ENCODE peak calls at places on chromosomes 6 and 20, in nine cellular contexts. One of them, this sample, is unnamed.

GRCh38 chr20:51533291-51534172 is 9.0 kb downstream of the NFATC2 start:
- DNase-seq in CD8-positive, alpha-beta T cell: no peak
- DNase-seq in Peyer's patch: no peak
- DNase-seq in AG04450: no peak
- DNase-seq in heart right ventricle: no peak
- DNase-seq in cardiac fibroblast: peak
- DNase-seq in adipocyte: peak
- DNase-seq in OCI-LY7: no peak
- DNase-seq in fibroblast of pulmonary artery: peak
- DNase-seq in this sample: peak

GRCh38 chr20:54545959-54546358 is 70.6 kb downstream of the DOK5 start:
- DNase-seq in CD8-positive, alpha-beta T cell: no peak
- DNase-seq in Peyer's patch: no peak
- DNase-seq in AG04450: no peak
- DNase-seq in heart right ventricle: no peak
- DNase-seq in cardiac fibroblast: peak
- DNase-seq in adipocyte: peak
- DNase-seq in OCI-LY7: no peak
- DNase-seq in fibroblast of pulmonary artery: peak
- DNase-seq in this sample: no peak

GRCh38 chr6:32181890-32182529 is 2.0 kb downstream of the AGER start:
- DNase-seq in CD8-positive, alpha-beta T cell: peak
- DNase-seq in Peyer's patch: no peak
- DNase-seq in AG04450: no peak
- DNase-seq in heart right ventricle: no peak
- DNase-seq in cardiac fibroblast: no peak
- DNase-seq in adipocyte: no peak
- DNase-seq in OCI-LY7: no peak
- DNase-seq in fibroblast of pulmonary artery: no peak
- DNase-seq in this sample: no peak

GRCh38 chr20:18093388-18093787 is 35.7 kb upstream of the OVOL2 start:
- DNase-seq in CD8-positive, alpha-beta T cell: no peak
- DNase-seq in Peyer's patch: no peak
- DNase-seq in AG04450: no peak
- DNase-seq in heart right ventricle: no peak
- DNase-seq in cardiac fibroblast: no peak
- DNase-seq in adipocyte: no peak
- DNase-seq in OCI-LY7: no peak
- DNase-seq in fibroblast of pulmonary artery: no peak
- DNase-seq in this sample: no peak

GRCh38 chr6:170461556-170462365 is 91.3 kb downstream of the PSMB1 start:
- DNase-seq in CD8-positive, alpha-beta T cell: no peak
- DNase-seq in Peyer's patch: no peak
- DNase-seq in AG04450: no peak
- DNase-seq in heart right ventricle: no peak
- DNase-seq in cardiac fibroblast: no peak
- DNase-seq in adipocyte: no peak
- DNase-seq in OCI-LY7: no peak
- DNase-seq in fibroblast of pulmonary artery: no peak
- DNase-seq in this sample: no peak

GRCh38 chr6:72522735-72523141 is 99.1 kb upstream of the KCNQ5 start:
- DNase-seq in CD8-positive, alpha-beta T cell: no peak
- DNase-seq in Peyer's patch: no peak
- DNase-seq in AG04450: no peak
- DNase-seq in heart right ventricle: no peak
- DNase-seq in cardiac fibroblast: no peak
- DNase-seq in adipocyte: no peak
- DNase-seq in OCI-LY7: peak
- DNase-seq in fibroblast of pulmonary artery: no peak
- DNase-seq in this sample: no peak

GRCh38 chr6:166486536-166486880 is 100.0 kb downstream of the RAMACL start:
- DNase-seq in CD8-positive, alpha-beta T cell: no peak
- DNase-seq in Peyer's patch: no peak
- DNase-seq in AG04450: no peak
- DNase-seq in heart right ventricle: no peak
- DNase-seq in cardiac fibroblast: no peak
- DNase-seq in adipocyte: no peak
- DNase-seq in OCI-LY7: no peak
- DNase-seq in fibroblast of pulmonary artery: no peak
- DNase-seq in this sample: no peak

GRCh38 chr6:79673947-79674346 is 42.8 kb downstream of the SH3BGRL2 start:
- DNase-seq in CD8-positive, alpha-beta T cell: no peak
- DNase-seq in Peyer's patch: no peak
- DNase-seq in AG04450: no peak
- DNase-seq in heart right ventricle: no peak
- DNase-seq in cardiac fibroblast: no peak
- DNase-seq in adipocyte: no peak
- DNase-seq in OCI-LY7: no peak
- DNase-seq in fibroblast of pulmonary artery: no peak
- DNase-seq in this sample: no peak

GRCh38 chr6:100880901-100881706 is at the start of gene ASCC3:
- DNase-seq in CD8-positive, alpha-beta T cell: peak
- DNase-seq in Peyer's patch: peak
- DNase-seq in AG04450: peak
- DNase-seq in heart right ventricle: peak
- DNase-seq in cardiac fibroblast: peak
- DNase-seq in adipocyte: peak
- DNase-seq in OCI-LY7: peak
- DNase-seq in fibroblast of pulmonary artery: peak
- DNase-seq in this sample: peak

GRCh38 chr6:100877851-100878250 is 3.3 kb downstream of the ASCC3 start:
- DNase-seq in CD8-positive, alpha-beta T cell: no peak
- DNase-seq in Peyer's patch: no peak
- DNase-seq in AG04450: no peak
- DNase-seq in heart right ventricle: no peak
- DNase-seq in cardiac fibroblast: no peak
- DNase-seq in adipocyte: no peak
- DNase-seq in OCI-LY7: no peak
- DNase-seq in fibroblast of pulmonary artery: no peak
- DNase-seq in this sample: no peak

GRCh38 chr6:100880149-100880900 is 804 bp downstream of the ASCC3 start:
- DNase-seq in CD8-positive, alpha-beta T cell: no peak
- DNase-seq in Peyer's patch: no peak
- DNase-seq in AG04450: no peak
- DNase-seq in heart right ventricle: no peak
- DNase-seq in cardiac fibroblast: peak
- DNase-seq in adipocyte: peak
- DNase-seq in OCI-LY7: no peak
- DNase-seq in fibroblast of pulmonary artery: peak
- DNase-seq in this sample: no peak

GRCh38 chr6:100879317-100879716 is 1.8 kb downstream of the ASCC3 start:
- DNase-seq in CD8-positive, alpha-beta T cell: no peak
- DNase-seq in Peyer's patch: no peak
- DNase-seq in AG04450: no peak
- DNase-seq in heart right ventricle: no peak
- DNase-seq in cardiac fibroblast: no peak
- DNase-seq in adipocyte: no peak
- DNase-seq in OCI-LY7: no peak
- DNase-seq in fibroblast of pulmonary artery: no peak
- DNase-seq in this sample: no peak

DNA sequence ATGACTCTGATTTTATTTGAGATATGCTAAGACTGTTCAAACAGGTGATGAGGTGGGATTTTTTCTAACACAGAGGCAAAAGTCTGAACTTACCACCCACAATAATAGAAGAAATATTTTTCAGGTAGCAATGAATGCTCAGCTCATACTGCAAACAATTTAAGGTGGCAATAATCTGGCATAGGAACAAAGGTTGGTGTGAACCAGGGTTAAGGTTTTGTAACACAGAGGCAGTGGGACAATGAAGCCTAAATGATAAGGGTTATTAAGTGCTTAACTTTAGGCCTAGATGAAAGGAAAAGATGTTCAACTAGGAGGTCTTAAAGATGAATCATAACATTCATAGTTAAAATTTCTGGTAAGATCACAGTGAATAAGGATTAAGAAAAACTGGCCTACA is 4.9 kb downstream of the ASCC3 start:
- DNase-seq in CD8-positive, alpha-beta T cell: no peak
- DNase-seq in Peyer's patch: no peak
- DNase-seq in AG04450: no peak
- DNase-seq in heart right ventricle: no peak
- DNase-seq in cardiac fibroblast: no peak
- DNase-seq in adipocyte: no peak
- DNase-seq in OCI-LY7: no peak
- DNase-seq in fibroblast of pulmonary artery: no peak
- DNase-seq in this sample: no peak
- H3K4me3 ChIP-seq in CD8-positive, alpha-beta T cell: no peak
- H3K4me3 ChIP-seq in Peyer's patch: no peak
- H3K4me3 ChIP-seq in AG04450: no peak
- H3K4me3 ChIP-seq in heart right ventricle: no peak
- H3K4me3 ChIP-seq in cardiac fibroblast: no peak
- H3K4me3 ChIP-seq in adipocyte: no peak
- H3K4me3 ChIP-seq in OCI-LY7: no peak
- H3K4me3 ChIP-seq in fibroblast of pulmonary artery: no peak
- H3K4me3 ChIP-seq in this sample: no peak

GRCh38 chr20:32682508-32682987 is 8.8 kb upstream of the C20orf203 start:
- DNase-seq in CD8-positive, alpha-beta T cell: no peak
- DNase-seq in Peyer's patch: no peak
- DNase-seq in AG04450: no peak
- DNase-seq in heart right ventricle: no peak
- DNase-seq in cardiac fibroblast: no peak
- DNase-seq in adipocyte: no peak
- DNase-seq in OCI-LY7: no peak
- DNase-seq in fibroblast of pulmonary artery: no peak
- DNase-seq in this sample: no peak

GRCh38 chr20:32680544-32681174 is 6.9 kb upstream of the C20orf203 start:
- DNase-seq in CD8-positive, alpha-beta T cell: no peak
- DNase-seq in Peyer's patch: no peak
- DNase-seq in AG04450: no peak
- DNase-seq in heart right ventricle: no peak
- DNase-seq in cardiac fibroblast: no peak
- DNase-seq in adipocyte: no peak
- DNase-seq in OCI-LY7: no peak
- DNase-seq in fibroblast of pulmonary artery: no peak
- DNase-seq in this sample: no peak

GRCh38 chr20:32685541-32686529 is 12.1 kb upstream of the C20orf203 start:
- DNase-seq in CD8-positive, alpha-beta T cell: no peak
- DNase-seq in Peyer's patch: no peak
- DNase-seq in AG04450: peak
- DNase-seq in heart right ventricle: peak
- DNase-seq in cardiac fibroblast: peak
- DNase-seq in adipocyte: peak
- DNase-seq in OCI-LY7: no peak
- DNase-seq in fibroblast of pulmonary artery: peak
- DNase-seq in this sample: no peak

GRCh38 chr20:32678948-32679347 is 5.2 kb upstream of the C20orf203 start:
- DNase-seq in CD8-positive, alpha-beta T cell: no peak
- DNase-seq in Peyer's patch: no peak
- DNase-seq in AG04450: no peak
- DNase-seq in heart right ventricle: peak
- DNase-seq in cardiac fibroblast: no peak
- DNase-seq in adipocyte: no peak
- DNase-seq in OCI-LY7: no peak
- DNase-seq in fibroblast of pulmonary artery: no peak
- DNase-seq in this sample: no peak

GRCh38 chr20:32681175-32682084 is 7.7 kb upstream of the C20orf203 start:
- DNase-seq in CD8-positive, alpha-beta T cell: no peak
- DNase-seq in Peyer's patch: no peak
- DNase-seq in AG04450: no peak
- DNase-seq in heart right ventricle: no peak
- DNase-seq in cardiac fibroblast: no peak
- DNase-seq in adipocyte: no peak
- DNase-seq in OCI-LY7: peak
- DNase-seq in fibroblast of pulmonary artery: peak
- DNase-seq in this sample: peak
- H3K4me3 ChIP-seq in CD8-positive, alpha-beta T cell: no peak
- H3K4me3 ChIP-seq in Peyer's patch: no peak
- H3K4me3 ChIP-seq in AG04450: no peak
- H3K4me3 ChIP-seq in heart right ventricle: no peak
- H3K4me3 ChIP-seq in cardiac fibroblast: no peak
- H3K4me3 ChIP-seq in adipocyte: no peak
- H3K4me3 ChIP-seq in OCI-LY7: no peak
- H3K4me3 ChIP-seq in fibroblast of pulmonary artery: no peak
- H3K4me3 ChIP-seq in this sample: no peak

DNA sequence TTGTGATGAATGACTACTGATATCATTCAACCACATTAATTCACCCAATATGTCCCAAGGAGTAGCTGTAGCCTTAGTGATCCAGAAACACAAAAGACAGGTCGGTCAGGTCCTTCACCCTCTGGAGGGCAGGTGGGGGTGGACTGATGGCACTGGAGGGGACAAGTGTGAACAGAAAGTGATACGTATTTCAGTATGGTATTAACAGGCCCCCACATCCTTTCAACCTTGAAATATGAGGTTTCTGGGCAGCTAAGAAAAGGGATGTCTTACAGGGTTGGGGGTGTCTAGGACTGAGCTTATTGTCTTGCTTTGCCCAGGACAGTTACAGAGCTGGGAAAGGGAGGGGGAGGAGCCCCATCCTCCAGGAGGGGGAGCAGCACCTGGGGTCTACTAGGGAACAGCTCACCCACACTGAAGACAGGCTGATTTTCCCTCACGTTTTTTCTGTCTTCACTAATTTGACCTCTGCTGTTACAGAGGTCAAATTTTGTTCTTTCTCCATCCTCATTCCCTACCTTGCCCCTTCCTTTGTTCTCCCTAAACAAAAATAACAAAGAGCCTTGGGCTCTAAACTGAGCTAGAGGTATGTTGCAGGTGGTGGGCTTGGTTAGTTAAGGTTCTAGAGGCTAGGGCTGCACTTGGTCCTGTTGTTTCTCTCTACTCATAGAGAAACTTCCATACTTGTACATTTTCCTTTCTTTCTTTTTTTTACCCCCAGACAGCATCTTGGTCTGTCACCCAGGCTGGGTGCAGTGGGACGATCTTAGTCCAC is 38.0 kb upstream of the EEF1A1 start:
- DNase-seq in CD8-positive, alpha-beta T cell: no peak
- DNase-seq in Peyer's patch: no peak
- DNase-seq in AG04450: no peak
- DNase-seq in heart right ventricle: no peak
- DNase-seq in cardiac fibroblast: no peak
- DNase-seq in adipocyte: no peak
- DNase-seq in OCI-LY7: no peak
- DNase-seq in fibroblast of pulmonary artery: no peak
- DNase-seq in this sample: no peak
- H3K4me3 ChIP-seq in CD8-positive, alpha-beta T cell: no peak
- H3K4me3 ChIP-seq in Peyer's patch: no peak
- H3K4me3 ChIP-seq in AG04450: no peak
- H3K4me3 ChIP-seq in heart right ventricle: no peak
- H3K4me3 ChIP-seq in cardiac fibroblast: no peak
- H3K4me3 ChIP-seq in adipocyte: no peak
- H3K4me3 ChIP-seq in OCI-LY7: no peak
- H3K4me3 ChIP-seq in fibroblast of pulmonary artery: no peak
- H3K4me3 ChIP-seq in this sample: no peak

GRCh38 chr6:21886601-21887091 is 293.1 kb downstream of the SOX4 start:
- DNase-seq in CD8-positive, alpha-beta T cell: no peak
- DNase-seq in Peyer's patch: no peak
- DNase-seq in AG04450: no peak
- DNase-seq in heart right ventricle: no peak
- DNase-seq in cardiac fibroblast: peak
- DNase-seq in adipocyte: peak
- DNase-seq in OCI-LY7: no peak
- DNase-seq in fibroblast of pulmonary artery: peak
- DNase-seq in this sample: peak

GRCh38 chr6:21887301-21888185 is 294.0 kb downstream of the SOX4 start:
- DNase-seq in CD8-positive, alpha-beta T cell: no peak
- DNase-seq in Peyer's patch: no peak
- DNase-seq in AG04450: no peak
- DNase-seq in heart right ventricle: peak
- DNase-seq in cardiac fibroblast: peak
- DNase-seq in adipocyte: no peak
- DNase-seq in OCI-LY7: no peak
- DNase-seq in fibroblast of pulmonary artery: peak
- DNase-seq in this sample: no peak

GRCh38 chr6:21883929-21884328 is 290.4 kb downstream of the SOX4 start:
- DNase-seq in CD8-positive, alpha-beta T cell: no peak
- DNase-seq in Peyer's patch: no peak
- DNase-seq in AG04450: no peak
- DNase-seq in heart right ventricle: no peak
- DNase-seq in cardiac fibroblast: no peak
- DNase-seq in adipocyte: no peak
- DNase-seq in OCI-LY7: no peak
- DNase-seq in fibroblast of pulmonary artery: no peak
- DNase-seq in this sample: no peak

GRCh38 chr6:21885101-21885500 is 291.6 kb downstream of the SOX4 start:
- DNase-seq in CD8-positive, alpha-beta T cell: no peak
- DNase-seq in Peyer's patch: no peak
- DNase-seq in AG04450: no peak
- DNase-seq in heart right ventricle: no peak
- DNase-seq in cardiac fibroblast: no peak
- DNase-seq in adipocyte: peak
- DNase-seq in OCI-LY7: no peak
- DNase-seq in fibroblast of pulmonary artery: no peak
- DNase-seq in this sample: no peak

DNA sequence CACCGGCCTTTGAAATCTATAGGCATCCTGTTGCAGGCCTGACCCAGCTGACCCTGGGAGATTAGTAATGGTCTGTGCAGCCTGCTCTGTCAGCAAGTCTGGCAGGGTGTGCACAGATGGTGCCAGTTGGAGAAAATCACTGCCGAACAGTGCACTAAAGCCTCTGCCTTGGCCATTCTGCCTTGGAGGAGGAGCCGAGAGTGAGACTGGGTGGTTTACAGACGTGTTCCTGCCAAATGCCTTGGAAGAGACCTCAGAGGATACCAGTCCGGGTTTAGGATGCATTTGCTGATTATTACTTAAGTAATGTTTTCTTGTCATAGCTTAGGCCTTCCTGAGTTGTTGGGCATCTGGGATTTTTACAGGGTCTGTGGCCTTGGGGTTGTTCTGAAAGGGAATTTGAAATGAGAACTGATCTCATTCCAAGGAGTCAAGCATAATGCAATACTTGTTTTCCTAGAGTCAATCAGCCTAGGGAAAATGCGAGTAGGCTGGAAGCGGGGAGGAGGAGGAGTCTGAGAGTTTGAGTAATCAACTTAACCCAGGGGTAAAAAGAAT is 292.1 kb downstream of the SOX4 start:
- DNase-seq in CD8-positive, alpha-beta T cell: no peak
- DNase-seq in Peyer's patch: no peak
- DNase-seq in AG04450: peak
- DNase-seq in heart right ventricle: peak
- DNase-seq in cardiac fibroblast: peak
- DNase-seq in adipocyte: peak
- DNase-seq in OCI-LY7: no peak
- DNase-seq in fibroblast of pulmonary artery: peak
- DNase-seq in this sample: peak
- H3K4me3 ChIP-seq in CD8-positive, alpha-beta T cell: no peak
- H3K4me3 ChIP-seq in Peyer's patch: no peak
- H3K4me3 ChIP-seq in AG04450: no peak
- H3K4me3 ChIP-seq in heart right ventricle: no peak
- H3K4me3 ChIP-seq in cardiac fibroblast: no peak
- H3K4me3 ChIP-seq in adipocyte: peak
- H3K4me3 ChIP-seq in OCI-LY7: no peak
- H3K4me3 ChIP-seq in fibroblast of pulmonary artery: no peak
- H3K4me3 ChIP-seq in this sample: no peak

This sample was measured in kidney epithelial cell.